ENCODE peak calls at places on chromosomes 16 and 17, in four cellular contexts. S is suprapubic skin, F is prostate gland, B is spleen. P is an unnamed sample.

GRCh38 chr17:20721151-20721550 is 141.6 kb downstream of the CDRT15L2 start:
- DNase-seq in F (no peak), S (no peak), B (no peak), P (no peak)

GRCh38 chr16:56424404-56424765 is 960 bp downstream of the AMFR start:
- DNase-seq in F (no peak), B (no peak), S (no peak), P (no peak)

GRCh38 chr17:35449371-35449931 is 885 bp upstream of the SLFN13 start:
- DNase-seq in S (no peak), F (no peak), B (peak), P (no peak)

GRCh38 chr17:9979463-9979995 is 74.5 kb upstream of the RCVRN start:
- DNase-seq in S (no peak), F (no peak), B (no peak), P (no peak)

GRCh38 chr16:9199312-9199711 is 107.9 kb downstream of the HAPSTR1 start:
- DNase-seq in S (no peak), B (no peak), F (no peak), P (no peak)

GRCh38 chr16:15811778-15812750 is 44.8 kb downstream of the MYH11 start:
- DNase-seq in B (peak), F (peak), S (no peak), P (no peak)

GRCh38 chr16:23679274-23679985 is 741 bp downstream of the PLK1 start:
- DNase-seq in B (peak), F (no peak), S (no peak), P (no peak)

GRCh38 chr17:81484195-81484979 is 28.2 kb downstream of the ACTG1 start:
- DNase-seq in F (peak), S (peak), B (peak), P (peak)

GRCh38 chr17:66375121-66375520 is 72.7 kb downstream of the PRKCA start:
- DNase-seq in F (no peak), B (no peak), S (no peak), P (no peak)

GRCh38 chr17:9018731-9019130 is 2.6 kb upstream of the NTN1 start:
- DNase-seq in B (no peak), S (no peak), F (no peak), P (no peak)

GRCh38 chr17:50564916-50565315 is 4.4 kb downstream of the CACNA1G start:
- DNase-seq in B (no peak), S (peak), F (no peak), P (no peak)

GRCh38 chr16:80299416-80299815 is 241.4 kb upstream of the DYNLRB2 start:
- DNase-seq in F (peak), B (no peak), S (no peak), P (no peak)

GRCh38 chr16:78731785-78732184 is 632.3 kb downstream of the WWOX start:
- DNase-seq in B (no peak), S (no peak), F (no peak), P (no peak)

GRCh38 chr17:64240741-64241347 is 22.2 kb downstream of the TEX2 start:
- DNase-seq in S (no peak), F (peak), B (no peak), P (no peak)

GRCh38 chr17:83133302-83134121 is 54.1 kb downstream of the METRNL start:
- DNase-seq in F (no peak), S (peak), B (peak), P (no peak)

GRCh38 chr17:40038882-40039513 is 15.2 kb downstream of the MED24 start:
- DNase-seq in B (peak), S (peak), F (peak), P (peak)

GRCh38 chr17:36703860-36704266 is 102.5 kb downstream of the MRM1 start:
- DNase-seq in S (no peak), F (peak), B (no peak), P (no peak)

GRCh38 chr17:55540414-55541091 is 29.3 kb upstream of the SMIM36 start:
- DNase-seq in B (no peak), S (no peak), F (no peak), P (no peak)

GRCh38 chr17:65785109-65785508 is 223.7 kb upstream of the AXIN2 start:
- DNase-seq in B (no peak), S (no peak), F (peak), P (no peak)

GRCh38 chr16:4882633-4883285 is 35.5 kb downstream of the UBN1 start:
- DNase-seq in F (peak), B (no peak), S (no peak), P (no peak)

GRCh38 chr16:73232555-73233422 is 184.9 kb upstream of the ZFHX3 start:
- DNase-seq in F (no peak), S (no peak), B (no peak), P (no peak)

GRCh38 chr17:13027246-13027645 is 9.4 kb upstream of the ELAC2 start:
- DNase-seq in F (no peak), B (no peak), S (no peak), P (no peak)

GRCh38 chr16:1430759-1431496 is at the start of gene PERCC1:
- DNase-seq in F (peak), S (no peak), B (no peak), P (no peak)

GRCh38 chr16:8634991-8635736 is 13.7 kb downstream of the METTL22 start:
- DNase-seq in F (no peak), B (peak), S (no peak), P (no peak)

GRCh38 chr17:74108126-74108705 is 95.3 kb upstream of the RPL38 start:
- DNase-seq in F (no peak), S (no peak), B (no peak), P (no peak)

GRCh38 chr16:66205287-66206167 is 161.0 kb upstream of the CDH5 start:
- DNase-seq in B (no peak), F (no peak), S (no peak), P (peak)

GRCh38 chr17:82050761-82051641 is 610 bp downstream of the RFNG start:
- DNase-seq in S (no peak), F (no peak), B (peak), P (no peak)

GRCh38 chr17:60421273-60422161 is 772 bp upstream of the CHCT1 start:
- DNase-seq in S (peak), F (peak), B (peak), P (no peak)

GRCh38 chr16:30838876-30839471 is 52.0 kb upstream of the ZNF629 start:
- DNase-seq in S (no peak), B (no peak), F (no peak), P (no peak)

GRCh38 chr16:10668322-10669045 is 26.2 kb downstream of the TEKT5 start:
- DNase-seq in B (no peak), S (no peak), F (no peak), P (no peak)

GRCh38 chr16:14613991-14614390 is 16.1 kb downstream of the PARN start:
- DNase-seq in F (no peak), B (no peak), S (no peak), P (no peak)

GRCh38 chr16:12729448-12729847 is 74.2 kb downstream of the CPPED1 start:
- DNase-seq in F (no peak), S (no peak), B (no peak), P (no peak)

GRCh38 chr17:44211281-44212265 is 7.9 kb downstream of the UBTF start:
- DNase-seq in F (no peak), S (no peak), B (no peak), P (no peak)

GRCh38 chr17:44212507-44213402 is 6.7 kb downstream of the UBTF start:
- DNase-seq in S (no peak), B (peak), F (no peak), P (no peak)

GRCh38 chr17:44209786-44210341 is 9.6 kb downstream of the UBTF start:
- DNase-seq in B (no peak), S (no peak), F (no peak), P (no peak)

GRCh38 chr17:44213403-44214229 is 5.9 kb downstream of the UBTF start:
- DNase-seq in S (no peak), F (no peak), B (peak), P (no peak)

DNA sequence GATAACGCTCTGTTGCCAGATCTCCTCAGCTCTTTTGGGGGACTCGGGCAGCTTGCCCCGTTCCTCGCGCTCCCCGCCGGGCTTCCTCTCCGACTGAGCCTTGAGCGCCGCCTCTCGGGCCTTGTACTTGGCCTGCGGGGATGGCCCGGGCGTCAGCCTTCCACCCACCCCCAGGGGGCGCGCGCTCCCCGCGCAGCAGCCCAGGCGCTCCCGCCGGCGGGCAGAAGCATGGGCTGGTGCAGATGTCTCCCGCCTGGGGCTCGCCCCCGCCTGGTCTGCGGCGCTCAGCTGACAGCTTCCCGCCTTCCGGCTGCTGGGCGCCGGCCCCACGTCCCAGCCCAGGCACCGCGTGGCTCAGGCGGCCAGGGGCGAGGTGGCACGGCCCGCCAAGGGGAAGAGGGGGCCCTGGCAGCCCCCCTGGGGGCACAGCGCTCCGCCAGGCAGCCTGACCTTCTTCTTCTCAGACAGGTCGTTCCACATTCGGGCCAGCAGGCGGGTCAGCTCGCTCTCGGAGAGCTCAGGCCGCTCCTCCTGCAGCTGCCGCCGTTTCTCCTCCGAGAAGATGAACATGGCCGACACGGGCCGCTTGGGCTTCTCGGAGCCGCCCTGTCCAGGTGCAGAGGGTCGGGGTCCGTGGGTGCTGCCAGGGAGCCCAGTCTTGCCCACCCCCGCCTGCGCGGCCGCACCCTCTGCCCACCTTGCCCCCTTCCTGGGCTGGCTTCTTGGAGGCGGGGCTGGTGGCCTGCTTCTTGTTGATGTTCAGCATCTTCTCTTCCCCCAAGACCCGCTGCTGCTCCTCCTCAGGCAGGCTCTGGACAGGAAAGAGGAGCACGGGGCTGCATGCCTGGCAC is 8.9 kb downstream of the UBTF start:
- DNase-seq in S (peak), F (peak), B (peak), P (no peak)
- TF ChIP-seq POLR2AphosphoS5 in S (no peak), F (peak), B (peak), P (peak)

DNA sequence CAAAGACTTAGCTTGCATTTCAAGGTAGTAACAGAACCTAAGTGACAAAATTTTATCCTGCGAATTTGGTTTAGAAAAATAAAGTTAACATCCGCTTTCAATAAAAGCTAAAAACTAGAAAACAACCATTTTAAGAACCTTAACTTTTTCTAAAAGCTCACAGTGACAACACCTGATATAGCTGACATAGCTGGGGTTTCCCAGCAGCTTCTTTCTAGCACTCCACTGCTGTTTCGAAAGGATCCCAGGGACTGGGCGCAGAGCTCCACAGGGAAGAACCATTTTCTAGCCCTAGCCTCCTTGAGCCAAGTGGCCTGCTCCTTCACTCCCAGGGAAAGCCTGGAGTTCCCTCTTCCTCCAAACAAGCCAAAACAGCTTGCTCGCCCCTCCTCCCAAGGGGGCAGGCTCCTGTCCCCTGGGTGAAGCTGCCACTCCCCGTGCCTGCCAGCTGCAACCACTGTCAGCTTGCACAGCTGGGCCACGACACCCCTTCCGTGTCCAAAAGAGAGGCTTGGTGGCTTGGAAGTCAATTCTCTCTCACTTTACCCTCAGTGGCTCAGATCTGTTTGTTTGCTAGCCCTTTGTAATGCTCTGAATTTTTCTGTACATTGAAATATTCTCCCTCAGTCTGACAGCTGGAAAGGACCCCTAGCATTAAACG is 59.8 kb downstream of the CYTH1 start:
- DNase-seq in F (no peak), B (peak), S (no peak), P (no peak)
- TF ChIP-seq POLR2AphosphoS5 in F (peak), B (peak), S (no peak), P (no peak)

GRCh38 chr16:180101-180920 is at the start of gene HBQ1:
- DNase-seq in S (no peak), B (no peak), F (no peak), P (no peak)
- TF ChIP-seq POLR2AphosphoS5 in S (no peak), B (no peak), F (no peak), P (no peak)

GRCh38 chr16:88593489-88593888 is 23.3 kb downstream of the ZC3H18 start:
- DNase-seq in F (no peak), S (no peak), B (no peak), P (no peak)
- TF ChIP-seq POLR2AphosphoS5 in F (no peak), S (no peak), B (peak), P (no peak)

GRCh38 chr17:3802461-3803307 is 1.7 kb upstream of the ITGAE start:
- DNase-seq in B (no peak), S (no peak), F (peak), P (no peak)
- TF ChIP-seq POLR2AphosphoS5 in B (peak), S (no peak), F (peak), P (peak)

GRCh38 chr16:88495268-88495772 is 42.2 kb downstream of the ZFPM1 start:
- DNase-seq in S (no peak), F (no peak), B (no peak), P (no peak)
- TF ChIP-seq POLR2AphosphoS5 in S (no peak), F (no peak), B (no peak), P (no peak)

DNA sequence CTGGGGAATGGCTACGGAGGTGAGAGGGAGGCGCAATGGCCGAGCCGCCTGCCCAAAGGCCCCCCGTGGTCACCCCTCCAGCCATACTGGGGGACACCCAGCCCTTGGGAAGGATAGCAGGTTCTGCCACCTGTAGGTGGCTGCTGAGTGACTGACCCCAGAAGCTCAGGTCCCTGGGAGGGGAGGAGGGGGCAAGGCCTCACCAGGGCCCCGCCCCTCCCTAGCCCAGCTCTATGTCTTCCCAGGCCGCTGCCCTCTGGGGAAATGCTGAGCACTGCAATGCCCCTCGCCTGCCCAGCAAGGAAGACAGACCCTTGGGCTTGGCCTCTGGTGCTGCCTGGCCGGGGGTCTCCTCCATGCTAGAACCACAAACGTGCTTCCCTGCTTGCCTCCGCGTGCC is 11.4 kb upstream of the CLDN9 start:
- DNase-seq in B (no peak), S (no peak), F (no peak), P (no peak)
- TF ChIP-seq POLR2AphosphoS5 in B (no peak), S (no peak), F (no peak), P (no peak)

DNA sequence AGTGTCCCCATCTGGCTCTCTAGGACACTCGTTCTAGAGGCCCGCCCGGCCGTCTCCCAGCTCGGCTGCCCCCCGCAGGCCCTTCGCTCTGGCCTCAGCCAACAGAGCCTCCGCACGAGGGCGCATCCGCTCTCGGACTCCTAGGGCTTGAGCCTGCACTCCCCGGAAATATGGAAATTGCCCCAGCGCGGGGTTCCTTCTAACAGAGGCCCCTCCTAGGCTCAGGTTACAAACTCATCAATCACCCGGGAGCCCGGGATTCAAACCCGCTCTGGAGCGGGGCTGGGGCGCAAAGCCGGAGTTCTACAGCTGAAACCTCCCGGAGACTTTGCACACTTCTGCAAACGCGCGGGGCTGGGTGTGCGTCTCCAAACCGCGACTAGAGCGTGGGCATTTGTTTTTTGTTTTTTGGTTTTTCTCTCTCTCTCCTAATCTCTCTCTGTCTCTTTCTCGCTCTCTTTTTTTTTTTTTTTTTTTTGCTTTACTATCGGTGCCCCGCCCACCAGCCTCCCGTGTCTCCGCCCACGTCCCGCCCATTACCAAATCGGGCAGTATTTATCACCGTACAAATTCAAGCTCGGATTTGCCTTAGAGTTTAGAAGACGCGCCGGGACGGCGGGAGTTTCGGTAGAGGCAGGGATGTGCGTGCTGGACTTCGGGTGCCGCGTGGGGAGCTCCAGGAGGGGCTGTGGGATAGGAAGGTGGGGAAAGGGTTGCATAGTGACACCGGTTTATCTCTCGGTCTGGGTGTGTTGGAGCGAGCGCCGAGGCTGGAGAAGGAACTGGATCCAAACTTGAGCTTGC is 2.4 kb upstream of the FOXL1 start:
- DNase-seq in F (no peak), B (peak), S (no peak), P (no peak)
- TF ChIP-seq POLR2AphosphoS5 in F (no peak), B (no peak), S (no peak), P (peak)

GRCh38 chr16:74305978-74306784 is 9.6 kb downstream of the PSMD7 start:
- DNase-seq in F (no peak), B (no peak), S (peak), P (no peak)
- TF ChIP-seq POLR2AphosphoS5 in F (no peak), B (no peak), S (no peak), P (no peak)

GRCh38 chr17:48546924-48547838 is 2.3 kb upstream of the HOXB2 start:
- DNase-seq in S (no peak), B (no peak), F (no peak), P (no peak)
- TF ChIP-seq POLR2AphosphoS5 in S (no peak), B (no peak), F (peak), P (no peak)

P was measured in esophagus muscularis mucosa.